ENCODE peak calls at places on chromosomes 3 and 15, in ten cellular contexts. D, U, F, A, L, W, B, T, J and E are unnamed samples.

GRCh38 chr3:60086811-60087210 is 1037.0 kb upstream of the CFAP20DC start:
- DNase-seq in L (no peak), J (no peak), T (no peak), W (peak; percentile 40), B (no peak), D (no peak), F (no peak), U (no peak), A (no peak), E (peak; percentile 12)

GRCh38 chr3:112132975-112133448 is at the start of gene GCSAM:
- DNase-seq in T (peak; percentile 12), W (no peak), A (peak; percentile 68), L (no peak), F (peak; percentile 40), D (peak; percentile 88), B (no peak), U (no peak), J (peak; percentile 41), E (peak; percentile 98)

GRCh38 chr3:196341142-196341541 is 3.0 kb upstream of the TM4SF19 start:
- DNase-seq in B (no peak), F (no peak), L (no peak), J (no peak), W (peak; percentile 68), T (no peak), A (no peak), D (no peak), U (peak; percentile 75), E (no peak)

GRCh38 chr3:193829781-193830180 is 236.8 kb downstream of the OPA1 start:
- DNase-seq in B (peak; percentile 68), L (no peak), U (peak; percentile 27), W (peak; percentile 81), J (no peak), A (no peak), T (peak; percentile 82), F (no peak), D (no peak), E (no peak)

GRCh38 chr3:113541519-113541918 is 9.2 kb downstream of the SIDT1 start:
- DNase-seq in A (no peak), L (no peak), F (no peak), J (no peak), D (no peak), W (no peak), U (no peak), B (no peak), T (no peak), E (no peak)

GRCh38 chr3:32143849-32144757 is 37.7 kb downstream of the GPD1L start:
- DNase-seq in B (peak; percentile 62), J (no peak), F (peak; percentile 88), T (peak; percentile 47), D (peak; percentile 61), U (peak; percentile 95), W (peak; percentile 91), L (peak; percentile 83), A (peak; percentile 61), E (peak; percentile 72)

GRCh38 chr3:194003128-194004057 is 132.6 kb upstream of the HES1 start:
- DNase-seq in T (peak; percentile 82), D (peak; percentile 65), J (peak; percentile 90), A (no peak), F (peak; percentile 80), B (peak; percentile 88), W (peak; percentile 97), U (peak; percentile 96), L (peak; percentile 95), E (peak; percentile 51)

GRCh38 chr15:57382222-57382621 is 5.9 kb downstream of the CGNL1 start:
- DNase-seq in F (no peak), L (no peak), T (no peak), D (no peak), W (no peak), A (no peak), B (no peak), U (no peak), J (no peak), E (no peak)

GRCh38 chr3:127137113-127137512 is 55.8 kb upstream of the PRR23E start:
- DNase-seq in B (no peak), A (no peak), W (no peak), F (no peak), T (no peak), D (no peak), L (no peak), U (no peak), J (no peak), E (no peak)

GRCh38 chr3:138939563-138940241 is 7.2 kb downstream of the FOXL2 start:
- DNase-seq in U (no peak), J (no peak), D (no peak), W (no peak), T (no peak), B (no peak), F (no peak), A (no peak), L (no peak), E (no peak)

GRCh38 chr3:194205675-194206133 is 69.8 kb downstream of the HES1 start:
- DNase-seq in W (peak; percentile 21), B (no peak), F (no peak), A (no peak), L (peak; percentile 43), J (no peak), D (no peak), T (peak; percentile 70), U (no peak), E (no peak)

GRCh38 chr3:64342940-64343691 is 117.8 kb upstream of the PRICKLE2 start:
- DNase-seq in L (peak; percentile 42), F (no peak), A (no peak), B (peak; percentile 92), W (peak; percentile 87), T (no peak), D (no peak), J (no peak), U (peak; percentile 96), E (no peak)

GRCh38 chr15:28017423-28017924 is 81.6 kb downstream of the OCA2 start:
- DNase-seq in U (no peak), D (no peak), F (no peak), J (peak; percentile 58), A (no peak), L (peak; percentile 19), T (no peak), B (no peak), W (no peak), E (peak; percentile 9)

GRCh38 chr3:4976109-4976508 is 3.1 kb upstream of the BHLHE40 start:
- DNase-seq in F (peak; percentile 51), U (peak; percentile 61), A (no peak), D (no peak), W (peak; percentile 52), L (peak; percentile 94), B (no peak), J (peak; percentile 57), T (no peak), E (peak; percentile 82)

GRCh38 chr3:35639251-35640185 is at the start of gene ARPP21:
- DNase-seq in U (peak; percentile 51), B (no peak), D (peak; percentile 17), F (no peak), W (peak; percentile 36), L (peak; percentile 46), T (peak; percentile 21), J (peak; percentile 75), A (no peak), E (no peak)

GRCh38 chr3:41202834-41203345 is 3.6 kb downstream of the CTNNB1 start:
- DNase-seq in D (no peak), A (no peak), T (peak; percentile 63), B (peak; percentile 43), F (peak; percentile 32), J (no peak), U (peak; percentile 71), W (peak; percentile 73), L (peak; percentile 61), E (peak; percentile 58)

GRCh38 chr3:127688022-127688415 is 15.3 kb downstream of the ABTB1 start:
- DNase-seq in D (no peak), B (no peak), U (no peak), J (peak; percentile 4), F (no peak), A (no peak), L (no peak), T (no peak), W (no peak), E (no peak)

GRCh38 chr15:89501646-89502045 is 5.3 kb upstream of the RHCG start:
- DNase-seq in W (no peak), U (no peak), F (no peak), B (no peak), T (no peak), A (no peak), L (no peak), J (no peak), D (no peak), E (no peak)

GRCh38 chr3:15794842-15795562 is 2.8 kb downstream of the ANKRD28 start:
- DNase-seq in B (no peak), T (no peak), L (no peak), J (no peak), W (peak; percentile 63), U (no peak), F (no peak), D (no peak), A (no peak), E (no peak)
- H3K4me3 ChIP-seq in B (peak overlapping the region; percentile 42), T (no peak overlapping the region), L (peak overlapping the region; percentile 45), J (no peak overlapping the region), W (peak overlapping the region; percentile 77), U (peak overlapping the region; percentile 76), F (no peak overlapping the region), D (peak overlapping the region; percentile 75), A (no peak overlapping the region), E (peak overlapping the region; percentile 67)

DNA sequence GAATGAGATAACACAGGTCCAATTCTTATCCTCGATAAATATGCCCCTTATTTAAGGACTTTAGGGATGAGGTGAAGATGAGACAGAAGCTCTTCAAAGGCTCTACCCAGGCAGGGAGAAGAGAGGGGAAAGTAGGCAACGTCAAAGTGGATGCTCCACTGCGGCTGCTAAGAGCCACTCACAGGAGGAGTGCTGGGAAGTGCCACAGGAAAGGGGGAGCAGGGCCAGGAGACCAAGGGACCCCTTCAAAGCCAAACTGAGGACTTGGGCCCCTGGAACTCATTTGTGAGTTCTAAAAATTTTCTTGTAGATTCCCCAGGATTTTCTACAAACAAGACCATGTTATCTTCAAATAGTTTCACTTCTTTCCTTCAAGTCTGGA is 47.3 kb upstream of the ATG7 start:
- DNase-seq in D (no peak), T (no peak), W (no peak), F (no peak), U (no peak), L (no peak), A (no peak), B (no peak), J (no peak), E (no peak)
- H3K4me3 ChIP-seq in D (no peak overlapping the region), T (no peak overlapping the region), W (peak overlapping the region; percentile 35), F (no peak overlapping the region), U (no peak overlapping the region), L (peak overlapping the region; percentile 64), A (no peak overlapping the region), B (peak overlapping the region; percentile 46), J (no peak overlapping the region), E (no peak overlapping the region)

GRCh38 chr3:173622156-173622555 is 224.6 kb downstream of the NLGN1 start:
- DNase-seq in D (peak; percentile 76), U (peak; percentile 71), T (no peak), L (no peak), W (peak; percentile 80), B (no peak), A (no peak), J (no peak), F (no peak), E (no peak)
- H3K4me3 ChIP-seq in D (no peak overlapping the region), U (no peak overlapping the region), T (no peak overlapping the region), L (no peak overlapping the region), W (no peak overlapping the region), B (no peak overlapping the region), A (no peak overlapping the region), J (no peak overlapping the region), F (no peak overlapping the region), E (no peak overlapping the region)

GRCh38 chr15:85581495-85581894 is 201.1 kb downstream of the AKAP13 start:
- DNase-seq in D (no peak), J (peak; percentile 48), L (no peak), U (no peak), B (no peak), F (peak; percentile 52), W (no peak), A (peak; percentile 28), T (peak; percentile 30), E (peak; percentile 38)
- H3K4me3 ChIP-seq in D (no peak overlapping the region), J (peak overlapping the region; percentile 20), L (peak overlapping the region; percentile 48), U (no peak overlapping the region), B (no peak overlapping the region), F (no peak overlapping the region), W (no peak overlapping the region), A (peak overlapping the region; percentile 63), T (no peak overlapping the region), E (no peak overlapping the region)